ENCODE peak calls at places on chromosome 13, in seven cellular contexts. Q is AG04450; E is heart left ventricle; F is NCI-H345; D is stimulated activated naive CD4-positive, alpha-beta T cell treated with Interleukin-2 at 50 U/mL for 16 hours; K is RWPE1; J is AG04449. W is an unnamed sample.

GRCh38 chr13:33279414-33279813 is 6.1 kb downstream of the STARD13 start:
- DNase-seq in Q (no peak), E (peak; percentile 44), F (no peak), D (no peak), K (no peak), J (no peak), W (no peak)

GRCh38 chr13:111249637-111250360 is 70.6 kb upstream of the TEX29 start:
- DNase-seq in Q (no peak), E (no peak), F (no peak), D (no peak), K (no peak), J (no peak), W (no peak)

GRCh38 chr13:37306778-37307544 is 201.5 kb upstream of the CSNK1A1L start:
- DNase-seq in Q (peak; percentile 84), E (no peak), F (no peak), D (no peak), K (peak; percentile 62), J (peak; percentile 92), W (peak; percentile 90)

GRCh38 chr13:108033800-108034707 is 181.3 kb downstream of the LIG4 start:
- DNase-seq in Q (no peak), E (no peak), F (no peak), D (no peak), K (no peak), J (no peak), W (no peak)

GRCh38 chr13:29849731-29850212 is 645 bp downstream of the UBL3 start:
- DNase-seq in Q (no peak), E (peak; percentile 69), F (peak; percentile 45), D (no peak), K (peak; percentile 70), J (no peak), W (no peak)

GRCh38 chr13:71577127-71577526 is 289.9 kb downstream of the DACH1 start:
- DNase-seq in Q (no peak), E (no peak), F (no peak), D (no peak), K (peak; percentile 12), J (no peak), W (no peak)

GRCh38 chr13:113209336-113209879 is at the start of gene CUL4A:
- DNase-seq in Q (no peak), E (peak; percentile 87), F (peak; percentile 82), D (peak; percentile 76), K (peak; percentile 74), J (no peak), W (no peak)

GRCh38 chr13:87128006-87128405 is 543.2 kb upstream of the SLITRK5 start:
- DNase-seq in Q (no peak), E (no peak), F (peak; percentile 62), D (no peak), K (no peak), J (no peak), W (peak; percentile 21)

GRCh38 chr13:62502606-62503005 is 1087.0 kb upstream of the PCDH20 start:
- DNase-seq in Q (no peak), E (no peak), F (no peak), D (no peak), K (no peak), J (no peak), W (no peak)

GRCh38 chr13:32316476-32316875 is 1.2 kb downstream of the BRCA2 start:
- DNase-seq in Q (no peak), E (no peak), F (no peak), D (no peak), K (no peak), J (no peak), W (no peak)

GRCh38 chr13:28820099-28821051 is at the start of gene MTUS2:
- DNase-seq in Q (no peak), E (no peak), F (peak; percentile 49), D (peak; percentile 19), K (no peak), J (no peak), W (no peak)

GRCh38 chr13:20354722-20355121 is 122.6 kb upstream of the GJB6 start:
- DNase-seq in Q (no peak), E (no peak), F (no peak), D (no peak), K (no peak), J (no peak), W (no peak)

GRCh38 chr13:106072014-106072413 is 463.4 kb downstream of the EFNB2 start:
- DNase-seq in Q (no peak), E (no peak), F (no peak), D (no peak), K (no peak), J (no peak), W (no peak)

GRCh38 chr13:110634558-110634957 is 19.2 kb downstream of the NAXD start:
- DNase-seq in Q (no peak), E (no peak), F (no peak), D (no peak), K (no peak), J (no peak), W (no peak)